ENCODE peak calls at places on chromosomes 4 and X, in ten cellular contexts. One of them, this sample, is unnamed.

GRCh38 chr4:85650908-85651307 is 176.0 kb downstream of the ARHGAP24 start:
- DNase-seq in H9: no peak
- DNase-seq in mesenchymal stem cell: no peak
- DNase-seq in stimulated activated CD4-positive, alpha-beta T cell treated with anti-CD3 and anti-CD28 coated beads, Interleukin-15, amount 100 ng/mL, for 1 hour: no peak
- DNase-seq in ureter: no peak
- DNase-seq in EL: no peak
- DNase-seq in right lobe of liver: no peak
- DNase-seq in Kasumi-1: no peak
- DNase-seq in SW480: no peak
- DNase-seq in T-helper 2 cell: no peak
- DNase-seq in this sample: no peak

GRCh38 chr4:148026022-148026421 is 294.1 kb downstream of the ARHGAP10 start:
- DNase-seq in right lobe of liver: no peak
- DNase-seq in Kasumi-1: no peak
- DNase-seq in SW480: no peak
- DNase-seq in stimulated activated CD4-positive, alpha-beta T cell treated with anti-CD3 and anti-CD28 coated beads, Interleukin-15, amount 100 ng/mL, for 1 hour: no peak
- DNase-seq in ureter: no peak
- DNase-seq in H9: no peak
- DNase-seq in EL: peak; percentile 48
- DNase-seq in T-helper 2 cell: no peak
- DNase-seq in mesenchymal stem cell: peak; percentile 85
- DNase-seq in this sample: no peak

GRCh38 chr4:112857461-112857860 is 192.0 kb upstream of the ANK2 start:
- DNase-seq in right lobe of liver: no peak
- DNase-seq in H9: no peak
- DNase-seq in stimulated activated CD4-positive, alpha-beta T cell treated with anti-CD3 and anti-CD28 coated beads, Interleukin-15, amount 100 ng/mL, for 1 hour: no peak
- DNase-seq in EL: peak; percentile 86
- DNase-seq in mesenchymal stem cell: peak; percentile 86
- DNase-seq in T-helper 2 cell: no peak
- DNase-seq in Kasumi-1: no peak
- DNase-seq in SW480: peak; percentile 42
- DNase-seq in ureter: no peak
- DNase-seq in this sample: no peak

GRCh38 chr4:155608231-155608885 is 58.3 kb upstream of the GUCY1A1 start:
- DNase-seq in SW480: no peak
- DNase-seq in H9: no peak
- DNase-seq in ureter: no peak
- DNase-seq in T-helper 2 cell: no peak
- DNase-seq in Kasumi-1: no peak
- DNase-seq in EL: peak; percentile 13
- DNase-seq in stimulated activated CD4-positive, alpha-beta T cell treated with anti-CD3 and anti-CD28 coated beads, Interleukin-15, amount 100 ng/mL, for 1 hour: no peak
- DNase-seq in mesenchymal stem cell: no peak
- DNase-seq in right lobe of liver: no peak
- DNase-seq in this sample: no peak

GRCh38 chr4:16721618-16722291 is 176.7 kb downstream of the LDB2 start:
- DNase-seq in EL: peak; percentile 87
- DNase-seq in H9: no peak
- DNase-seq in T-helper 2 cell: no peak
- DNase-seq in Kasumi-1: peak; percentile 60
- DNase-seq in ureter: no peak
- DNase-seq in mesenchymal stem cell: peak; percentile 70
- DNase-seq in SW480: no peak
- DNase-seq in right lobe of liver: no peak
- DNase-seq in stimulated activated CD4-positive, alpha-beta T cell treated with anti-CD3 and anti-CD28 coated beads, Interleukin-15, amount 100 ng/mL, for 1 hour: no peak
- DNase-seq in this sample: no peak

GRCh38 chr4:81452452-81453011 is 19.2 kb downstream of the RASGEF1B start:
- DNase-seq in T-helper 2 cell: no peak
- DNase-seq in EL: no peak
- DNase-seq in stimulated activated CD4-positive, alpha-beta T cell treated with anti-CD3 and anti-CD28 coated beads, Interleukin-15, amount 100 ng/mL, for 1 hour: no peak
- DNase-seq in ureter: no peak
- DNase-seq in H9: no peak
- DNase-seq in right lobe of liver: no peak
- DNase-seq in SW480: no peak
- DNase-seq in mesenchymal stem cell: no peak
- DNase-seq in Kasumi-1: no peak
- DNase-seq in this sample: no peak

GRCh38 chrX:73289039-73289438 is 74.4 kb upstream of the NAP1L2 start:
- DNase-seq in right lobe of liver: no peak
- DNase-seq in T-helper 2 cell: no peak
- DNase-seq in mesenchymal stem cell: no peak
- DNase-seq in ureter: no peak
- DNase-seq in Kasumi-1: no peak
- DNase-seq in EL: no peak
- DNase-seq in H9: peak; percentile 72
- DNase-seq in stimulated activated CD4-positive, alpha-beta T cell treated with anti-CD3 and anti-CD28 coated beads, Interleukin-15, amount 100 ng/mL, for 1 hour: no peak
- DNase-seq in SW480: no peak
- DNase-seq in this sample: no peak

GRCh38 chr4:147578057-147578476 is 39.1 kb upstream of the TMEM184C start:
- DNase-seq in mesenchymal stem cell: peak; percentile 89
- DNase-seq in SW480: no peak
- DNase-seq in H9: no peak
- DNase-seq in EL: peak; percentile 98
- DNase-seq in T-helper 2 cell: no peak
- DNase-seq in Kasumi-1: no peak
- DNase-seq in ureter: no peak
- DNase-seq in stimulated activated CD4-positive, alpha-beta T cell treated with anti-CD3 and anti-CD28 coated beads, Interleukin-15, amount 100 ng/mL, for 1 hour: no peak
- DNase-seq in right lobe of liver: no peak
- DNase-seq in this sample: no peak

GRCh38 chr4:137614491-137614890 is 82.2 kb upstream of the PCDH18 start:
- DNase-seq in SW480: no peak
- DNase-seq in T-helper 2 cell: no peak
- DNase-seq in EL: no peak
- DNase-seq in stimulated activated CD4-positive, alpha-beta T cell treated with anti-CD3 and anti-CD28 coated beads, Interleukin-15, amount 100 ng/mL, for 1 hour: no peak
- DNase-seq in Kasumi-1: no peak
- DNase-seq in right lobe of liver: no peak
- DNase-seq in ureter: no peak
- DNase-seq in H9: no peak
- DNase-seq in mesenchymal stem cell: peak; percentile 40
- DNase-seq in this sample: no peak

GRCh38 chr4:113884655-113885054 is 94.8 kb downstream of the ARSJ start:
- DNase-seq in SW480: no peak
- DNase-seq in ureter: no peak
- DNase-seq in EL: no peak
- DNase-seq in right lobe of liver: no peak
- DNase-seq in H9: no peak
- DNase-seq in Kasumi-1: no peak
- DNase-seq in mesenchymal stem cell: no peak
- DNase-seq in stimulated activated CD4-positive, alpha-beta T cell treated with anti-CD3 and anti-CD28 coated beads, Interleukin-15, amount 100 ng/mL, for 1 hour: no peak
- DNase-seq in T-helper 2 cell: no peak
- DNase-seq in this sample: no peak

GRCh38 chr4:36214735-36215485 is 29.4 kb downstream of the ARAP2 start:
- DNase-seq in T-helper 2 cell: no peak
- DNase-seq in SW480: no peak
- DNase-seq in right lobe of liver: no peak
- DNase-seq in EL: no peak
- DNase-seq in mesenchymal stem cell: no peak
- DNase-seq in ureter: no peak
- DNase-seq in Kasumi-1: no peak
- DNase-seq in H9: no peak
- DNase-seq in stimulated activated CD4-positive, alpha-beta T cell treated with anti-CD3 and anti-CD28 coated beads, Interleukin-15, amount 100 ng/mL, for 1 hour: no peak
- DNase-seq in this sample: no peak

GRCh38 chrX:22389544-22390243 is 117.0 kb downstream of the CBLL2 start:
- DNase-seq in right lobe of liver: no peak
- DNase-seq in H9: no peak
- DNase-seq in Kasumi-1: no peak
- DNase-seq in stimulated activated CD4-positive, alpha-beta T cell treated with anti-CD3 and anti-CD28 coated beads, Interleukin-15, amount 100 ng/mL, for 1 hour: no peak
- DNase-seq in SW480: no peak
- DNase-seq in T-helper 2 cell: no peak
- DNase-seq in EL: peak; percentile 72
- DNase-seq in mesenchymal stem cell: peak; percentile 67
- DNase-seq in ureter: no peak
- DNase-seq in this sample: no peak

GRCh38 chrX:72308566-72309296 is 3.0 kb upstream of the CITED1 start:
- DNase-seq in ureter: peak; percentile 57
- DNase-seq in EL: peak; percentile 59
- DNase-seq in right lobe of liver: peak; percentile 66
- DNase-seq in stimulated activated CD4-positive, alpha-beta T cell treated with anti-CD3 and anti-CD28 coated beads, Interleukin-15, amount 100 ng/mL, for 1 hour: peak; percentile 22
- DNase-seq in SW480: peak; percentile 51
- DNase-seq in mesenchymal stem cell: peak; percentile 69
- DNase-seq in T-helper 2 cell: peak; percentile 12
- DNase-seq in H9: peak; percentile 82
- DNase-seq in Kasumi-1: peak; percentile 53
- DNase-seq in this sample: peak; percentile 36

This sample was measured in lower leg skin.